ENCODE peak calls at places on chromosomes 16 and 17, in four cellular contexts. H is WTC11, J is GM12878, S is HepG2. T is an unnamed sample.

GRCh38 chr16:10181196-10182162 is 749 bp downstream of the GRIN2A start:
- DNase-seq in S (peak), H (peak), J (no peak), T (peak)

GRCh38 chr17:51435641-51436091 is 175.3 kb downstream of the UTP18 start:
- DNase-seq in S (peak), H (peak), J (no peak), T (peak)

GRCh38 chr16:11218324-11218962 is 37.6 kb downstream of the SOCS1 start:
- DNase-seq in J (no peak), S (no peak), H (no peak), T (no peak)

GRCh38 chr16:68368602-68368944 is 57.8 kb downstream of the PRMT7 start:
- DNase-seq in H (no peak), J (no peak), S (no peak), T (no peak)

GRCh38 chr17:71828182-71828596 is 292.6 kb upstream of the SOX9 start:
- DNase-seq in J (no peak), S (no peak), H (peak), T (no peak)

GRCh38 chr16:2027024-2028010 is 615 bp downstream of the NHERF2 start:
- DNase-seq in S (peak), J (no peak), H (no peak), T (peak)

GRCh38 chr17:5775098-5775497 is 190.8 kb upstream of the NLRP1 start:
- DNase-seq in H (no peak), S (no peak), J (no peak), T (no peak)

GRCh38 chr17:59607817-59608403 is 11.8 kb upstream of the CLTC start:
- DNase-seq in S (peak), J (no peak), H (peak), T (peak)

GRCh38 chr17:74213897-74214386 is 571 bp downstream of the TTYH2 start:
- DNase-seq in S (no peak), J (no peak), H (no peak), T (no peak)

GRCh38 chr17:73231363-73231762 is 30.3 kb downstream of the CPSF4L start:
- DNase-seq in S (no peak), J (no peak), H (no peak), T (peak)

GRCh38 chr17:17926840-17927449 is 45.3 kb downstream of the TOM1L2 start:
- DNase-seq in J (no peak), H (no peak), S (peak), T (no peak)

GRCh38 chr16:6016530-6017184 is 919.1 kb upstream of the EEF2KMT start:
- DNase-seq in S (peak), J (no peak), H (no peak), T (peak)

GRCh38 chr17:14165672-14166071 is 71.0 kb downstream of the CDRT15 start:
- DNase-seq in J (no peak), S (no peak), H (no peak), T (no peak)

GRCh38 chr17:37476431-37477130 is 13.1 kb upstream of the DUSP14 start:
- DNase-seq in J (no peak), H (no peak), S (peak), T (no peak)

GRCh38 chr17:35730400-35731005 is 936 bp upstream of the RASL10B start:
- DNase-seq in S (no peak), J (no peak), H (no peak), T (no peak)

GRCh38 chr17:35729405-35729833 is 2.0 kb upstream of the RASL10B start:
- DNase-seq in H (no peak), J (no peak), S (no peak), T (no peak)

GRCh38 chr17:35732806-35733136 is 1.3 kb downstream of the RASL10B start:
- DNase-seq in H (no peak), S (no peak), J (no peak), T (no peak)

GRCh38 chr17:35731932-35732805 is 730 bp downstream of the RASL10B start:
- DNase-seq in S (no peak), J (no peak), H (no peak), T (no peak)

DNA sequence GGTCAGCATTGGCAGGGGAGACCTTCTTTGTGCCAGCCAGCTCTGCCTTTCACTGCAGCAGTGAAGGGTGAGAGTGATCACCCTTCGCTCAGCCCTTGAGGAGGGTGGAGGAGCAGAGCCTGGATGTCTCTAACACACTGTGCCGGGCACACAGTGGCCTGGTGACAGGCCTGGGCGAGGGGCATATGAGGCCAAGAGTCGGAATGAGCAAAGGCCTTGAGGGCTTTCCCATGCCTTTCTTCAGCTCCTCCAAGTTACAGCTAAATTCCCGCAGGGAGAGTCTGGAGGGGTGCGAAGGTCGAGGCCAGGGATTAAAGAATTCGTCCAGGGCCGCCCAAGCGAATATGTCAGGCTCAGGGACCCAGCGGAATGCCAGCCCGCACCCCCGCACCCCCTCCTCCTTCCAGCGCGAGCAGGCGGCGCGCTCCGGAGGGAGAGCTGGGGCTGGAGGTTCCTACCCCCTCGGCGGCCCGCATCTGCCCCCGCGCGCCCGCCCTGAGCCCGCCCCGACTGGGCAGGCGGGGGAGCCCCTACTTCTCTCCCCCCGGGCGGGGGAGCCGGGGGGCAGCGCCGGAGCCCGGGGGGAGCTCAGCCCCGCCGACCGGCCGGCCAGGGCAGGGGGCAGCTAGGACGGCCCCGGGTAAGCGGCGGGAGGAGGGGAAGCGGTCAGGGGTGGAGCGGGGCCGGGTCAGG is at the start of gene RASL10B:
- DNase-seq in S (peak), J (no peak), H (peak), T (peak)
- TF ChIP-seq ETV6 in S (no peak), J (no peak), H (no peak), T (no peak)

GRCh38 chr17:7559307-7560171 is 989 bp downstream of the TNFSF13 start:
- DNase-seq in J (no peak), S (no peak), H (no peak), T (no peak)

GRCh38 chr17:7556627-7557026 is 1.9 kb upstream of the TNFSF13 start:
- DNase-seq in S (no peak), J (no peak), H (no peak), T (no peak)

GRCh38 chr17:7557147-7557764 is 1.3 kb upstream of the TNFSF13 start:
- DNase-seq in S (peak), J (no peak), H (no peak), T (no peak)

GRCh38 chr17:7558544-7559306 is at the start of gene TNFSF13:
- DNase-seq in H (no peak), S (no peak), J (no peak), T (no peak)

GRCh38 chr17:7557825-7558543 is 566 bp upstream of the TNFSF13 start:
- DNase-seq in J (no peak), S (peak), H (peak), T (no peak)
- TF ChIP-seq ETV6 in J (no peak), S (no peak), H (peak), T (no peak)

DNA sequence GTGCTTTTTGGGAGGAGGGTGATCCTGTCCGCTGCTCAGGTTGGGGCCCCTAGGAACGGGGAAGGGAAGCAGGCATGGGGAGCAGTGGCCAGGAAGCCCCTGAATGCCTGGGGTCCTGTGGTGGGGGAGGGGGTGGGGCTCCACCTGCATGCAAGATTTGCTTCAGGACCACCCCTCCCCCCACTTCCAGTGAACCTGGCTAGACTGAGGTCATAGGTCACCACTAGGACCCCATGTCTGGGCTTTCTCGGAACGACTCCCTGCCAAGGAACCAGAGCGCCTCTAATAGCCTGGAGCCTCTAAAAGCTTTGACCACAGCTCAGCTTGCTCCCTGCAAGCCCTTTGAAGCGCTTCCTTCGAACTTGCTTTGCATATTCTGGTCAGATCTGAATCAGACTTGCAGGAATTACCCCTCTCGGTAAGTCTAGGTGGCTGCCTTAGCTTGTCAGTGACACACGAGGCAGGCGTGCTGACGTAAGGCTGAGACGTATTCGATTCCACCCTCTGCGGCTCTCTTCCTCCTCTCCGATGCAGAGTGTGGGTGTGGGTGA is 3.6 kb downstream of the SOCS3 start:
- DNase-seq in S (no peak), J (peak), H (peak), T (peak)
- TF ChIP-seq ETV6 in S (no peak), J (no peak), H (peak), T (no peak)

GRCh38 chr17:20281860-20282259 is 185.5 kb downstream of the LGALS9B start:
- DNase-seq in H (no peak), J (no peak), S (no peak), T (no peak)

GRCh38 chr17:20282526-20283308 is 184.6 kb downstream of the LGALS9B start:
- DNase-seq in H (no peak), S (no peak), J (no peak), T (no peak)

GRCh38 chr17:20284575-20284974 is 182.8 kb downstream of the LGALS9B start:
- DNase-seq in S (no peak), H (no peak), J (no peak), T (no peak)

GRCh38 chr17:20280832-20281231 is 186.5 kb downstream of the LGALS9B start:
- DNase-seq in J (no peak), S (no peak), H (no peak), T (no peak)

DNA sequence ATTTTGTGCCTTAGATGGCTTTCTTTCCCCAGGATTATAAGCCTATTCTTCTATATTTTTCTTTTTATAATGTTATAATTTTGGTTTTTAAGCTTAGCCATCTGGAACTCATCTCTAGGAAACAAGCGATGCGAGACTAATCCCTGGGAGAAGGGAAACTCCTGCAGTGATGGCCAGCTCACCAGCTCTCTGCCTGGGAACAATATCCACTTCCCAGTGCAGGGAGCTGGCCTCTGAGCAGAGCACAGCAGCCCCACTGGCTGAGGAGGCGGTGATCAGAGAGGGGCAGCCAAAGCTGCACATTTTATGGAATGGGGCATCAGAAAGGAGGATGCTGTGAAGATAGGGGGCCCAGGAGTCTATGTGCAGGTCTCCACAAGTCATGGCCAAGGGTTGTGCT is 183.3 kb downstream of the LGALS9B start:
- DNase-seq in H (no peak), J (no peak), S (no peak), T (no peak)
- TF ChIP-seq ETV6 in H (no peak), J (no peak), S (no peak), T (no peak)

DNA sequence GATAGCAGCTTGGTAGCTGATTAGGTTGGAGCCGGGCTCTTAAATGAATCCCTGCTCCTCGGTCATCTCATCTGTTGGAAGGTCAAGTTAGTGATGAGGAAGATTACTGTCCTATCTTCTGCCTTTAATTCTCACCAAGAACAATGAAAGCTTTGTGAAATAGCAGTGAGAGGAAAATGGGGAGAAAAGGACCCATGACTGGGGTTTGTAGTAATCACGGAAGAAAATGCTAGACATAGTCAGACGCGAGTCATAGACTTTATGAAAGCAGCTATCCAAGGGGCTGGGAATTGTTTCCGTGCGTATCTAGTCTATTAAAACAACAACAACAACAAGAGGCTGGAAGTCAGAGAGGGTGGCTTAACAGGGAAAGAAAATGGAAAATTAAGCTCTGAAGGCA is 18.3 kb downstream of the PIK3R5 start:
- DNase-seq in S (no peak), J (no peak), H (no peak), T (no peak)
- TF ChIP-seq ETV6 in S (no peak), J (no peak), H (no peak), T (no peak)

GRCh38 chr16:26856791-26857190 is 209.9 kb upstream of the C16orf82 start:
- DNase-seq in J (no peak), H (no peak), S (no peak), T (no peak)

GRCh38 chr16:26860506-26860905 is 206.2 kb upstream of the C16orf82 start:
- DNase-seq in S (no peak), H (no peak), J (no peak), T (no peak)

GRCh38 chr16:26859086-26859485 is 207.6 kb upstream of the C16orf82 start:
- DNase-seq in H (no peak), J (no peak), S (no peak), T (no peak)

GRCh38 chr16:26857371-26857770 is 209.4 kb upstream of the C16orf82 start:
- DNase-seq in J (no peak), H (no peak), S (no peak), T (no peak)

DNA sequence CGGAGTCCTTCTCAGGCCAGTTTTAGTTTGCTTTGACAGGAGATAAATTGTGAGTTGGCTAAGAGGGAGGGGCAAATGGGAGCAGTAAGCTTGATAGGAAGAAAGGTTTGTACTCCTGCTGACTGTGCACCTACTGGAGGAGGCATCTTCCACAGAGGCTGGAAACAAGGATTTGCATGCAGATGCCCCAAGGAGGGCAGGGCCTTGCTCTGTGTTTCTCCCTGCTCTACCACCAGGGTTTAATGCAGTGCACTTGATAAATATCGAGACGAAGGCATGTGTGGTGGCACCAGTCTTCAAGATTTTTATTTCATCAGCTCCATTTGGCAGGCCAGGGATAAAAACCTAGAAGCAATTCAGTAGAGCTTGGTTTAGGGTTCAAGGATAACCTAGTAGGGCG is 210.5 kb upstream of the C16orf82 start:
- DNase-seq in J (no peak), H (no peak), S (no peak), T (no peak)
- TF ChIP-seq ETV6 in J (no peak), H (no peak), S (no peak), T (no peak)

GRCh38 chr16:65773319-65773874 is 593.1 kb upstream of the CDH5 start:
- DNase-seq in H (peak), S (no peak), J (no peak), T (no peak)
- TF ChIP-seq ETV6 in H (no peak), S (no peak), J (no peak), T (no peak)

T was measured in K562.